ENCODE peak calls at places on chromosomes 5 and 9, in five cellular contexts. M is AG09319, S is lower leg skin, I is psoas muscle, N is progenitor cell of endocrine pancreas. D is an unnamed sample.

GRCh38 chr5:141492168-141492885 is 3.4 kb downstream of the PCDHGC5 start:
- DNase-seq in I (no peak), S (peak; percentile 71), N (no peak), M (no peak), D (peak; percentile 58)

GRCh38 chr5:151082976-151083651 is 2.3 kb upstream of the TNIP1 start:
- DNase-seq in M (no peak), N (no peak), I (peak; percentile 50), S (no peak), D (no peak)

GRCh38 chr5:80754900-80755299 is 100.1 kb upstream of the DHFR start:
- DNase-seq in M (no peak), N (no peak), I (no peak), S (no peak), D (no peak)

GRCh38 chr5:73363911-73364730 is 84.5 kb downstream of the FOXD1 start:
- DNase-seq in I (no peak), N (no peak), S (no peak), M (peak; percentile 54), D (no peak)

GRCh38 chr5:147483961-147484707 is 25.7 kb downstream of the DPYSL3 start:
- DNase-seq in M (peak; percentile 98), N (no peak), I (peak; percentile 82), S (peak; percentile 94), D (peak; percentile 63)

GRCh38 chr5:14263700-14264099 is 120.6 kb downstream of the TRIO start:
- DNase-seq in S (no peak), I (no peak), M (no peak), N (no peak), D (no peak)

GRCh38 chr5:81183811-81184748 is 49.0 kb upstream of the CKMT2 start:
- DNase-seq in N (no peak), I (no peak), S (no peak), M (no peak), D (no peak)

GRCh38 chr5:173496129-173496882 is 120.1 kb downstream of the BOD1 start:
- DNase-seq in M (no peak), N (no peak), S (no peak), I (no peak), D (no peak)

GRCh38 chr5:126002222-126002897 is 420.8 kb upstream of the GRAMD2B start:
- DNase-seq in I (peak; percentile 43), M (peak; percentile 80), S (no peak), N (no peak), D (peak; percentile 59)

GRCh38 chr9:4425358-4426045 is 64.8 kb upstream of the SLC1A1 start:
- DNase-seq in I (no peak), N (no peak), M (no peak), S (no peak), D (no peak)

GRCh38 chr5:97726106-97726505 is 543.1 kb upstream of the RIOK2 start:
- DNase-seq in M (no peak), I (no peak), S (no peak), N (no peak), D (no peak)

GRCh38 chr5:133327946-133328401 is 276.2 kb downstream of the HSPA4 start:
- DNase-seq in M (no peak), I (no peak), S (no peak), N (no peak), D (no peak)

GRCh38 chr5:157877821-157878220 is 18.9 kb upstream of the CLINT1 start:
- DNase-seq in I (no peak), N (no peak), M (no peak), S (no peak), D (no peak)

GRCh38 chr5:6338871-6339270 is 39.5 kb downstream of the MED10 start:
- DNase-seq in M (no peak), S (no peak), I (no peak), N (no peak), D (no peak)

GRCh38 chr9:116191757-116192415 is 38.3 kb downstream of the PAPPA start:
- DNase-seq in N (no peak), S (no peak), M (no peak), I (no peak), D (no peak)

GRCh38 chr5:158589939-158590338 is 509.8 kb downstream of the EBF1 start:
- DNase-seq in M (no peak), I (no peak), N (no peak), S (no peak), D (no peak)

GRCh38 chr9:69265891-69266290 is 59.1 kb upstream of the ENTREP1 start:
- DNase-seq in N (no peak), S (no peak), M (no peak), I (no peak), D (no peak)

GRCh38 chr5:120464627-120465280 is 654 bp downstream of the PRR16 start:
- DNase-seq in S (peak; percentile 87), N (no peak), M (no peak), I (peak; percentile 56), D (peak; percentile 14)

GRCh38 chr5:68053202-68053601 is 162.4 kb upstream of the PIK3R1 start:
- DNase-seq in N (no peak), I (no peak), S (no peak), M (no peak), D (no peak)

GRCh38 chr9:93452710-93453046 is 703 bp downstream of the FAM120AOS start:
- DNase-seq in I (no peak), N (no peak), S (no peak), M (no peak), D (peak; percentile 47)

GRCh38 chr9:35335164-35335563 is 154.7 kb upstream of the RUSC2 start:
- DNase-seq in N (no peak), S (no peak), I (no peak), M (no peak), D (no peak)

GRCh38 chr5:102809033-102809432 is 53.9 kb downstream of the PAM start:
- DNase-seq in N (no peak), I (no peak), M (no peak), S (no peak), D (no peak)

GRCh38 chr9:96604005-96604320 is 15.7 kb downstream of the CDC14B start:
- DNase-seq in I (peak; percentile 50), M (no peak), N (no peak), S (no peak), D (peak; percentile 38)

GRCh38 chr9:90344013-90344412 is 298.6 kb downstream of the DIRAS2 start:
- DNase-seq in S (no peak), I (no peak), N (no peak), M (no peak), D (no peak)

GRCh38 chr5:66796306-66797292 is 200.4 kb downstream of the MAST4 start:
- DNase-seq in S (no peak), N (no peak), I (no peak), M (no peak), D (no peak)

GRCh38 chr9:137128158-137129088 is 10.5 kb upstream of the GRIN1 start:
- DNase-seq in M (no peak), I (no peak), S (no peak), N (no peak), D (no peak)

GRCh38 chr5:72628771-72629313 is 121.6 kb upstream of the ZNF366 start:
- DNase-seq in S (no peak), I (no peak), N (no peak), M (no peak), D (no peak)

GRCh38 chr9:82882133-82882532 is 180.8 kb downstream of the RASEF start:
- DNase-seq in S (no peak), N (no peak), M (no peak), I (no peak), D (no peak)

GRCh38 chr9:106799146-106799545 is 63.8 kb upstream of the ZNF462 start:
- DNase-seq in I (no peak), M (peak; percentile 8), S (no peak), N (no peak), D (no peak)

GRCh38 chr5:10863763-10864383 is 102.8 kb upstream of the DAP start:
- DNase-seq in M (no peak), I (peak; percentile 21), N (no peak), S (no peak), D (peak; percentile 67)

GRCh38 chr5:149237662-149238061 is 34.0 kb upstream of the AFAP1L1 start:
- DNase-seq in N (no peak), I (no peak), S (no peak), M (no peak), D (no peak)
- TF ChIP-seq CTCF in N (no peak), I (no peak), S (no peak), M (peak; percentile 12), D (no peak)

GRCh38 chr9:81002920-81003319 is 686.4 kb downstream of the TLE1 start:
- DNase-seq in N (no peak), M (no peak), S (no peak), I (no peak), D (no peak)

DNA sequence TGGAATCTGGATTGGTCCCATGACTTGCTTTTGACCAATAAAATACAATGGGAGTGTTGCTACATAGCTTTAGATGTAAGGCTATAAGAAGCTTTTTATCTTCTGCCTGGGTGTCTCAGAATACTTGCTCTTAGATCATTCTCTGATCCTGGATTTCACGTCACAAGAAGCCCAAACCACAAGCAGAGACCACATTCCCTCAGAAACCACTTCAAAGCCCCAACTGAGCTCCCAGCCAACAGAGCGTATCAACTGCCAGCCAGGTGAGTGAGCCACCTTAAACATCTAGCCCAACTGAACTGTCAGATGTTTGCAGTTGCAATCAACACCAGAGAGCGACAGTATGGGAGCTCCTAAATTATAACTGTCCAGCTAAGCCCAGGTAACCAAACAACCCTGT is 687.1 kb downstream of the TLE1 start:
- DNase-seq in I (no peak), M (no peak), N (no peak), S (no peak), D (no peak)
- TF ChIP-seq CTCF in I (no peak), M (no peak), N (no peak), S (no peak), D (no peak)

DNA sequence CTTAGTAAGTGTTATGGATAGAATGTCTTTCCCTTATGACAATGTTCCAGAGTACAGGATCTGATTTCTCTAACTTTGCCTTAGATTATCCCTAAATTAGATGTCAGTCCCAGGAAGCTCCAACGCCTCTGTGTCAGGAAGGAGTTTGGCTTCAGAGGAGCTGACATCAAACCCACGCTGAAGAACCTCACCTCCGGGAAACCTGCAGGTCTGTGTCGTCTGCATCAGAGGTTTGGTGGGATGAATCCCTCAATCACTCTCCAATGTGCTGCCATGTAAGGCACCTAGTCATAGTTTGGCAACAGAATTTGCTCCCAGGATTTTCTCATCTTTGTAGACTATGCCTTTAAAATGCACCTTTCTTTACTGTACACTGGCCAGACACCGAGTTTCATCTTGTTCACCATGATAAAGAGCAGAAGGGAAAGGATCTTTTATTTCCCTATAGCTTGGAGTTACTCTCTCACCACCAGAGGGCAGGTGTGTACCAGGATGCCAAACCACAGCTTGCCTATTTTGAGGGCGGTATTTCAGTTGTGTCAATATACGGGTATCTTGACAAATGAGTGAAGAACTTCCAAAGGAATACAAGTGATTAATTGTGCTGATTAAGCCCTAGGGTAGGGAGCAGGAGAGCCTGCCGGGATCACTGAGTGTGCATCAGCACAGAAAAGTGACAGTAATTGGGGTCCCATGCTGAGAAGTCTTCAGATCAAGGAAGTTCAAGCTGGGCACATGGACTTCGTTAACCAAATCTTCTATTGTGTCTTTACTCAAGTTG is 23.4 kb downstream of the MINAR2 start:
- DNase-seq in S (no peak), I (no peak), N (peak; percentile 34), M (no peak), D (peak; percentile 73)
- TF ChIP-seq CTCF in S (no peak), I (peak; percentile 67), N (peak; percentile 93), M (peak; percentile 77), D (peak; percentile 69)

GRCh38 chr9:86099695-86100364 is 472 bp upstream of the GOLM1 start:
- DNase-seq in S (peak; percentile 85), M (no peak), N (no peak), I (peak; percentile 26), D (peak; percentile 45)

GRCh38 chr9:86096382-86096781 is 3.0 kb downstream of the GOLM1 start:
- DNase-seq in S (no peak), I (no peak), M (no peak), N (no peak), D (no peak)

GRCh38 chr9:86097510-86098224 is 1.7 kb downstream of the GOLM1 start:
- DNase-seq in I (no peak), N (no peak), M (no peak), S (peak; percentile 63), D (no peak)

GRCh38 chr9:86102626-86103025 is 3.3 kb upstream of the GOLM1 start:
- DNase-seq in M (no peak), I (no peak), S (peak; percentile 79), N (no peak), D (no peak)

GRCh38 chr9:86098793-86099694 is at the start of gene GOLM1:
- DNase-seq in M (no peak), S (peak; percentile 84), N (peak; percentile 50), I (peak; percentile 52), D (peak; percentile 48)
- TF ChIP-seq CTCF in M (no peak), S (no peak), N (peak; percentile 32), I (peak; percentile 16), D (peak; percentile 47)